ENCODE peak calls at places on chromosomes 6 and 20, in four cellular contexts. One of them, this sample, is unnamed.

GRCh38 chr6:136782021-136782770 is 10.1 kb downstream of the MAP3K5 start:
- DNase-seq in IMR-90: peak; percentile 79
- DNase-seq in neuronal stem cell: no peak
- DNase-seq in trophoblast cell: peak; percentile 78
- DNase-seq in this sample: no peak

GRCh38 chr6:44676246-44676790 is 288.8 kb downstream of the CDC5L start:
- DNase-seq in trophoblast cell: no peak
- DNase-seq in IMR-90: no peak
- DNase-seq in neuronal stem cell: no peak
- DNase-seq in this sample: peak; percentile 11

GRCh38 chr6:126661646-126662045 is 321.7 kb downstream of the CENPW start:
- DNase-seq in neuronal stem cell: no peak
- DNase-seq in IMR-90: peak; percentile 87
- DNase-seq in trophoblast cell: no peak
- DNase-seq in this sample: no peak

GRCh38 chr6:52286798-52287432 is 2.4 kb upstream of the MCM3 start:
- DNase-seq in IMR-90: peak; percentile 72
- DNase-seq in trophoblast cell: peak; percentile 71
- DNase-seq in neuronal stem cell: peak; percentile 51
- DNase-seq in this sample: peak; percentile 49

GRCh38 chr20:49603209-49603627 is 35.3 kb upstream of the PTGIS start:
- DNase-seq in neuronal stem cell: peak; percentile 26
- DNase-seq in IMR-90: peak; percentile 45
- DNase-seq in trophoblast cell: peak; percentile 62
- DNase-seq in this sample: peak; percentile 71

GRCh38 chr6:14177413-14178082 is 60.0 kb downstream of the CD83 start:
- DNase-seq in trophoblast cell: no peak
- DNase-seq in IMR-90: no peak
- DNase-seq in neuronal stem cell: no peak
- DNase-seq in this sample: no peak

GRCh38 chr20:11235058-11235457 is 561.3 kb upstream of the JAG1 start:
- DNase-seq in trophoblast cell: no peak
- DNase-seq in IMR-90: peak; percentile 79
- DNase-seq in neuronal stem cell: no peak
- DNase-seq in this sample: peak; percentile 43

GRCh38 chr20:17992224-17992637 is 23.4 kb downstream of the MGME1 start:
- DNase-seq in IMR-90: no peak
- DNase-seq in trophoblast cell: no peak
- DNase-seq in neuronal stem cell: no peak
- DNase-seq in this sample: no peak

GRCh38 chr6:113490356-113490755 is 366.8 kb upstream of the MARCKS start:
- DNase-seq in neuronal stem cell: no peak
- DNase-seq in IMR-90: no peak
- DNase-seq in trophoblast cell: no peak
- DNase-seq in this sample: no peak

GRCh38 chr6:89414215-89414614 is 2.1 kb upstream of the RRAGD start:
- DNase-seq in trophoblast cell: no peak
- DNase-seq in IMR-90: no peak
- DNase-seq in neuronal stem cell: no peak
- DNase-seq in this sample: no peak

GRCh38 chr20:39943336-39943735 is 745.7 kb downstream of the MAFB start:
- DNase-seq in trophoblast cell: peak; percentile 16
- DNase-seq in IMR-90: no peak
- DNase-seq in neuronal stem cell: no peak
- DNase-seq in this sample: no peak

GRCh38 chr20:31594558-31595379 is 10.3 kb upstream of the ID1 start:
- DNase-seq in trophoblast cell: peak; percentile 47
- DNase-seq in IMR-90: no peak
- DNase-seq in neuronal stem cell: no peak
- DNase-seq in this sample: peak; percentile 90

GRCh38 chr6:157994126-157994795 is 12.6 kb downstream of the SYNJ2 start:
- DNase-seq in trophoblast cell: peak; percentile 72
- DNase-seq in neuronal stem cell: no peak
- DNase-seq in IMR-90: no peak
- DNase-seq in this sample: no peak

GRCh38 chr6:36751091-36751490 is 53.5 kb downstream of the RAB44 start:
- DNase-seq in trophoblast cell: no peak
- DNase-seq in neuronal stem cell: no peak
- DNase-seq in IMR-90: peak; percentile 10
- DNase-seq in this sample: no peak

GRCh38 chr20:25464501-25465204 is 57.2 kb downstream of the GINS1 start:
- DNase-seq in neuronal stem cell: no peak
- DNase-seq in trophoblast cell: no peak
- DNase-seq in IMR-90: no peak
- DNase-seq in this sample: no peak

GRCh38 chr6:149142924-149143429 is 174.5 kb upstream of the TAB2 start:
- DNase-seq in trophoblast cell: no peak
- DNase-seq in IMR-90: no peak
- DNase-seq in neuronal stem cell: no peak
- DNase-seq in this sample: no peak

GRCh38 chr20:4836473-4836872 is 114.8 kb downstream of the PRND start:
- DNase-seq in IMR-90: no peak
- DNase-seq in neuronal stem cell: no peak
- DNase-seq in trophoblast cell: no peak
- DNase-seq in this sample: no peak

GRCh38 chr20:25057234-25058050 is 497 bp downstream of the ACSS1 start:
- DNase-seq in neuronal stem cell: no peak
- DNase-seq in trophoblast cell: peak; percentile 66
- DNase-seq in IMR-90: peak; percentile 19
- DNase-seq in this sample: no peak

GRCh38 chr20:46027245-46027853 is 1.7 kb upstream of the SLC12A5 start:
- DNase-seq in IMR-90: peak; percentile 61
- DNase-seq in trophoblast cell: peak; percentile 78
- DNase-seq in neuronal stem cell: peak; percentile 78
- DNase-seq in this sample: no peak

GRCh38 chr20:57867181-57867803 is 157.5 kb upstream of the PMEPA1 start:
- DNase-seq in neuronal stem cell: no peak
- DNase-seq in IMR-90: no peak
- DNase-seq in trophoblast cell: no peak
- DNase-seq in this sample: no peak

GRCh38 chr20:2558581-2559301 is 22.4 kb downstream of the TMC2 start:
- DNase-seq in IMR-90: no peak
- DNase-seq in trophoblast cell: no peak
- DNase-seq in neuronal stem cell: no peak
- DNase-seq in this sample: peak; percentile 45

GRCh38 chr6:37314803-37315515 is 38.8 kb upstream of the RNF8 start:
- DNase-seq in neuronal stem cell: no peak
- DNase-seq in trophoblast cell: peak; percentile 64
- DNase-seq in IMR-90: peak; percentile 66
- DNase-seq in this sample: peak; percentile 71

DNA sequence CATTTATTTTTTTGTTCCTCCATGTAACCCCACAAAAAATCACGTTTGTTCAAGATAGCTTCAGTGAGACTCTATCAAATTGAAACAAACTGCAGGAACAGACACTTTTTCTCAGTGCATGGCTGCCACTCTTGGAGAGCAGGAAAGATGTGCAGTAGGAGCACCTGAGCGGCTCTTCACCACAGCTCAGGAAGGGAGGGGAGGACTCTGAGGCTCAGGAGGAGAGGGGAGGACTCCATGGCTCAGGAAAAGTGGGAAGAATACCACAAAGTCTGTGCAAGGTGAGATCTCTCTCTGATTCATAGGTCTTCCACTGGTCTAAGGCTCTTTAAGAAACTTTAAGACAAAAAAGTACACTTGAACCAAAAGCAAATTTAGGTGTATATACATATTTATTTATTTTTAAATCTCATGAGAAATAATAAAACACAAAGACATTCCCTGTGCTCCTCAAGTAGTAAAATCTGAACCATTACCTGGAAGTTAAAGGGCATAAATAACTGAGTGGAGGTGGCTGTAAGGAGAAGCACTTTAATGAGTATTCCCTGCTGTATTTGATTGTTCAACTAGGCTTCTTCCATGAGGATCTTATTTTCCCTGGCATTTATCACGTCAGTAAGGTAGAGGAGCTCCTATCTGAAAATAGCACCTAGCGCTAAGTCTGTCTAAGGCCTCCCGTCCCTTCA is 69.2 kb upstream of the CCN6 start:
- DNase-seq in IMR-90: no peak
- DNase-seq in neuronal stem cell: no peak
- DNase-seq in trophoblast cell: no peak
- DNase-seq in this sample: no peak
- H4K91ac ChIP-seq in IMR-90: peak overlapping the region; percentile 80
- H4K91ac ChIP-seq in neuronal stem cell: no peak overlapping the region
- H4K91ac ChIP-seq in trophoblast cell: peak overlapping the region; percentile 99
- H4K91ac ChIP-seq in this sample: peak overlapping the region; percentile 47

GRCh38 chr20:23034721-23035671 is at the start of gene SSTR4:
- DNase-seq in trophoblast cell: no peak
- DNase-seq in IMR-90: no peak
- DNase-seq in neuronal stem cell: no peak
- DNase-seq in this sample: no peak

GRCh38 chr20:23036371-23036770 is 1.3 kb downstream of the SSTR4 start:
- DNase-seq in neuronal stem cell: no peak
- DNase-seq in IMR-90: no peak
- DNase-seq in trophoblast cell: no peak
- DNase-seq in this sample: no peak

GRCh38 chr20:23037017-23037481 is 1.9 kb downstream of the SSTR4 start:
- DNase-seq in neuronal stem cell: no peak
- DNase-seq in IMR-90: no peak
- DNase-seq in trophoblast cell: no peak
- DNase-seq in this sample: no peak

GRCh38 chr20:23033918-23034317 is 1.2 kb upstream of the SSTR4 start:
- DNase-seq in trophoblast cell: no peak
- DNase-seq in IMR-90: no peak
- DNase-seq in neuronal stem cell: no peak
- DNase-seq in this sample: no peak

GRCh38 chr20:23035731-23036130 is 619 bp downstream of the SSTR4 start:
- DNase-seq in IMR-90: no peak
- DNase-seq in neuronal stem cell: no peak
- DNase-seq in trophoblast cell: no peak
- DNase-seq in this sample: no peak
- H4K91ac ChIP-seq in IMR-90: no peak overlapping the region
- H4K91ac ChIP-seq in neuronal stem cell: no peak overlapping the region
- H4K91ac ChIP-seq in trophoblast cell: no peak overlapping the region
- H4K91ac ChIP-seq in this sample: no peak overlapping the region

GRCh38 chr20:21185849-21186248 is 60.0 kb downstream of the KIZ start:
- DNase-seq in trophoblast cell: no peak
- DNase-seq in IMR-90: no peak
- DNase-seq in neuronal stem cell: no peak
- DNase-seq in this sample: no peak

GRCh38 chr20:21189761-21190523 is 64.1 kb downstream of the KIZ start:
- DNase-seq in IMR-90: no peak
- DNase-seq in neuronal stem cell: peak; percentile 78
- DNase-seq in trophoblast cell: no peak
- DNase-seq in this sample: peak; percentile 76

GRCh38 chr20:21190866-21191265 is 65.0 kb downstream of the KIZ start:
- DNase-seq in IMR-90: no peak
- DNase-seq in neuronal stem cell: no peak
- DNase-seq in trophoblast cell: no peak
- DNase-seq in this sample: no peak

GRCh38 chr20:21191839-21192238 is 66.0 kb downstream of the KIZ start:
- DNase-seq in IMR-90: no peak
- DNase-seq in neuronal stem cell: peak; percentile 55
- DNase-seq in trophoblast cell: no peak
- DNase-seq in this sample: peak; percentile 78
- H4K91ac ChIP-seq in IMR-90: no peak overlapping the region
- H4K91ac ChIP-seq in neuronal stem cell: no peak overlapping the region
- H4K91ac ChIP-seq in trophoblast cell: no peak overlapping the region
- H4K91ac ChIP-seq in this sample: no peak overlapping the region

GRCh38 chr6:33590531-33591198 is 10.6 kb upstream of the BAK1 start:
- DNase-seq in trophoblast cell: no peak
- DNase-seq in neuronal stem cell: no peak
- DNase-seq in IMR-90: no peak
- DNase-seq in this sample: peak; percentile 67
- H4K91ac ChIP-seq in trophoblast cell: peak overlapping the region; percentile 56
- H4K91ac ChIP-seq in neuronal stem cell: no peak overlapping the region
- H4K91ac ChIP-seq in IMR-90: peak overlapping the region; percentile 90
- H4K91ac ChIP-seq in this sample: no peak overlapping the region

GRCh38 chr6:30816791-30817739 is 67.3 kb upstream of the DDR1 start:
- DNase-seq in IMR-90: no peak
- DNase-seq in neuronal stem cell: no peak
- DNase-seq in trophoblast cell: peak; percentile 40
- DNase-seq in this sample: no peak
- H4K91ac ChIP-seq in IMR-90: peak overlapping the region; percentile 85
- H4K91ac ChIP-seq in neuronal stem cell: no peak overlapping the region
- H4K91ac ChIP-seq in trophoblast cell: peak overlapping the region; percentile 38
- H4K91ac ChIP-seq in this sample: no peak overlapping the region

GRCh38 chr6:3221579-3221978 is 5.9 kb downstream of the TUBB2B start:
- DNase-seq in trophoblast cell: no peak
- DNase-seq in IMR-90: no peak
- DNase-seq in neuronal stem cell: no peak
- DNase-seq in this sample: no peak
- H4K91ac ChIP-seq in trophoblast cell: no peak overlapping the region
- H4K91ac ChIP-seq in IMR-90: no peak overlapping the region
- H4K91ac ChIP-seq in neuronal stem cell: no peak overlapping the region
- H4K91ac ChIP-seq in this sample: no peak overlapping the region

GRCh38 chr6:4613381-4613780 is 162.8 kb upstream of the CDYL start:
- DNase-seq in trophoblast cell: no peak
- DNase-seq in IMR-90: no peak
- DNase-seq in neuronal stem cell: no peak
- DNase-seq in this sample: no peak
- H4K91ac ChIP-seq in trophoblast cell: no peak overlapping the region
- H4K91ac ChIP-seq in IMR-90: no peak overlapping the region
- H4K91ac ChIP-seq in neuronal stem cell: no peak overlapping the region
- H4K91ac ChIP-seq in this sample: no peak overlapping the region

DNA sequence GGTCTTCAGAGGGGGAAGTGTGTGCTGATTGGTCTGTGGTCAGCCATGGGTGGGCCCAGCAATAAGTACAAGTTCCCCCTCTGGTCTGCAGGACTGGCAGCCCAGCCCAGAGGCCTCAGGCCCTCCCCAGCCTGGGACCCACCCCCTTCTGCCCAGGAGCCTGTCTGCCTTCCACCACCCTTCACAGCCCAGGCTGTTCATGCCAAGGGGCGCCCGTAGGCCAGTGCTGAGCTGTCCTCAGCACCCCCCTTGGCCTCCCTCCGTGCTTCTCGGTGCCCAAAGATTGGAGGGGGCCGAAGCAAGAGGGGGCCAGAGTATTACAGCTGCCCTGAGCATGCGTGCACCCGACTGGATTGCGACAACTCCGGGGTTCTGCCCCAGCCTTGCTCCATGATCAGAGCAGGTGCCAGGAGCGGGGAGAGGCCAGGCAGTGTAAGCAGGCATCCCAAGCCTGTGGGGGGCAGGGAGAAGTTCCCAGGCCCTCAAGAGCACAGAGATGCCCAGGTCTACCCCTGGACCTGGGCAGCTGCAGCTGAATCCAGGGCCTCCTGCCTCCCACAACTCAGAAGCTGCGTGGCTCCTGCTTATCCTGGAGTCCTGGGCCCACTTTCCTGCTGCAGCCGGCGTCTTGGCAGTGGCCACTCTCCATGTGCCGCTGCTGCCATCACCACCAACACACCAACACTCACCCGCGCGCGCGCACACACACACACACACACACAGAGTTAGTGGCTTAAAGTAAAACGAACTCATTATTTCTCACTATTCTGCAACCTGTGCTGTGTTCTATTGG is 33.3 kb downstream of the CST9L start:
- DNase-seq in IMR-90: no peak
- DNase-seq in neuronal stem cell: no peak
- DNase-seq in trophoblast cell: no peak
- DNase-seq in this sample: no peak
- H4K91ac ChIP-seq in IMR-90: no peak overlapping the region
- H4K91ac ChIP-seq in neuronal stem cell: no peak overlapping the region
- H4K91ac ChIP-seq in trophoblast cell: no peak overlapping the region
- H4K91ac ChIP-seq in this sample: no peak overlapping the region

GRCh38 chr6:110930795-110931194 is 27.7 kb upstream of the GTF3C6 start:
- DNase-seq in IMR-90: no peak
- DNase-seq in trophoblast cell: no peak
- DNase-seq in neuronal stem cell: no peak
- DNase-seq in this sample: no peak
- H4K91ac ChIP-seq in IMR-90: no peak overlapping the region
- H4K91ac ChIP-seq in trophoblast cell: no peak overlapping the region
- H4K91ac ChIP-seq in neuronal stem cell: no peak overlapping the region
- H4K91ac ChIP-seq in this sample: no peak overlapping the region